ENCODE peak calls at places on chromosome 5, in eight cellular contexts. N is kidney epithelial cell; B is astrocyte of the spinal cord; A is upper lobe of right lung; L is CD4-positive, alpha-beta memory T cell; I is tibial artery; P is right lobe of liver; Z is A549. T is an unnamed sample.
A peak's percentile ranks its signal among the peaks of the same experiment; 100 is the strongest.

GRCh38 chr5:115977988-115978387 is 15.7 kb downstream of the LVRN start:
- DNase-seq in N (peak; percentile 49), B (peak; percentile 77), A (no peak), L (no peak), I (no peak), P (no peak), Z (no peak), T (peak; percentile 53)

GRCh38 chr5:16574789-16575785 is 41.7 kb downstream of the RETREG1 start:
- DNase-seq in N (peak; percentile 56), B (peak; percentile 92), A (no peak), L (no peak), I (peak; percentile 74), P (peak; percentile 85), Z (no peak), T (peak; percentile 86)

GRCh38 chr5:140648132-140648432 is 453 bp downstream of the IK start:
- DNase-seq in N (no peak), B (no peak), A (no peak), L (no peak), I (no peak), P (no peak), Z (no peak), T (no peak)

GRCh38 chr5:163489055-163489744 is 16.2 kb upstream of the MAT2B start:
- DNase-seq in N (no peak), B (no peak), A (no peak), L (no peak), I (no peak), P (peak; percentile 59), Z (peak; percentile 48), T (no peak)

GRCh38 chr5:67263656-67264055 is 67.1 kb upstream of the CD180 start:
- DNase-seq in N (no peak), B (no peak), A (no peak), L (no peak), I (no peak), P (no peak), Z (no peak), T (no peak)

GRCh38 chr5:54548565-54548964 is 31.0 kb downstream of the SNX18 start:
- DNase-seq in N (no peak), B (no peak), A (no peak), L (no peak), I (no peak), P (no peak), Z (no peak), T (no peak)

GRCh38 chr5:17118631-17119030 is 98.8 kb upstream of the BASP1 start:
- DNase-seq in N (peak; percentile 78), B (peak; percentile 94), A (no peak), L (no peak), I (peak; percentile 73), P (no peak), Z (peak; percentile 92), T (peak; percentile 40)

GRCh38 chr5:149681252-149681651 is 48.9 kb upstream of the PPARGC1B start:
- DNase-seq in N (no peak), B (no peak), A (no peak), L (no peak), I (no peak), P (no peak), Z (no peak), T (no peak)

GRCh38 chr5:36744678-36745659 is 131.6 kb upstream of the NIPBL start:
- DNase-seq in N (peak; percentile 49), B (peak; percentile 62), A (peak; percentile 91), L (peak; percentile 14), I (peak; percentile 74), P (peak; percentile 61), Z (peak; percentile 78), T (peak; percentile 19)

GRCh38 chr5:90557871-90558270 is 726 bp upstream of the ADGRV1 start:
- DNase-seq in N (no peak), B (no peak), A (no peak), L (no peak), I (no peak), P (no peak), Z (no peak), T (no peak)
- H3K4me3 ChIP-seq in N (peak overlapping the region; percentile 59), B (peak overlapping the region; percentile 42), A (peak overlapping the region; percentile 47), L (no peak overlapping the region), I (no peak overlapping the region), P (no peak overlapping the region), Z (peak overlapping the region; percentile 48), T (peak overlapping the region; percentile 57)

GRCh38 chr5:57862471-57863282 is 380.1 kb upstream of the ACTBL2 start:
- DNase-seq in N (no peak), B (peak; percentile 42), A (no peak), L (no peak), I (no peak), P (no peak), Z (no peak), T (no peak)
- H3K4me3 ChIP-seq in N (no peak overlapping the region), B (no peak overlapping the region), A (no peak overlapping the region), L (no peak overlapping the region), I (no peak overlapping the region), P (no peak overlapping the region), Z (no peak overlapping the region), T (no peak overlapping the region)

GRCh38 chr5:181160144-181160754 is 12.9 kb downstream of the OR2V2 start:
- DNase-seq in N (no peak), B (peak; percentile 52), A (no peak), L (peak; percentile 86), I (no peak), P (no peak), Z (peak; percentile 84), T (no peak)

GRCh38 chr5:181161534-181162175 is 14.3 kb downstream of the OR2V2 start:
- DNase-seq in N (no peak), B (no peak), A (no peak), L (no peak), I (no peak), P (no peak), Z (no peak), T (no peak)

GRCh38 chr5:181164076-181164952 is 16.9 kb downstream of the OR2V2 start:
- DNase-seq in N (no peak), B (no peak), A (no peak), L (no peak), I (no peak), P (no peak), Z (peak; percentile 86), T (no peak)

GRCh38 chr5:181166812-181167733 is 19.7 kb downstream of the OR2V2 start:
- DNase-seq in N (no peak), B (no peak), A (no peak), L (no peak), I (no peak), P (no peak), Z (no peak), T (no peak)

DNA sequence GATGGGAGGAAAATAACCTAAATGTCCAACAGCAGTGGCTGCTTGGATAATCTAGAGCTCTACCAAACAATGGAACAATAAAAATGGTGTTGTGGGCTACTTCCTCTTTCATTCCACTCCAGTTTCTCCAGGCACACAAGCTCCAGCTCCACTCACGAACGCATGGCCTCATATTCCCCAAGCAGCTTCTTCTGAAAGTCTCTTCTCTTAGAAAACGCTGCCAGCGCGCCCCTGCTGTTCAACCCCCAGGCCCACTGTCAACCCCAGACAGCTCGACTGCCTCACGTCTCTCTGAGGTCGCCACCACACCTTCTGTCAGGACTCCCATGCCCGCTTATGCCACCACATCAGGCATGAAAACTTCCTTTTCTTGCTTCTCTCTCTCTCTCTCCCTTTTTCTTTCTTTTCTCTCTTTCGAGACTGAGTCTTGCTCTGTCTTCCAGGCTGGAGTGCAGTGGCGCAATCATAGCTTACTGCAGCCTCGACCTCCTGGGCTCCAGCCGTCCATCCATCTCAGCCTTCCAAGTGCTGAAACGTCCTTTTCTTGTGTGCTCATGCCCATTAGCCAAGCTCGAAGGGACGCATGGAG is 16.2 kb downstream of the OR2V2 start:
- DNase-seq in N (no peak), B (no peak), A (no peak), L (no peak), I (no peak), P (no peak), Z (peak; percentile 56), T (no peak)
- H3K4me3 ChIP-seq in N (no peak overlapping the region), B (peak overlapping the region; percentile 24), A (no peak overlapping the region), L (no peak overlapping the region), I (no peak overlapping the region), P (no peak overlapping the region), Z (no peak overlapping the region), T (no peak overlapping the region)

GRCh38 chr5:173963867-173964429 is 25.0 kb upstream of the C5orf47 start:
- DNase-seq in N (no peak), B (peak; percentile 64), A (no peak), L (peak; percentile 26), I (no peak), P (no peak), Z (peak; percentile 75), T (no peak)
- H3K4me3 ChIP-seq in N (no peak overlapping the region), B (peak overlapping the region; percentile 42), A (peak overlapping the region; percentile 28), L (no peak overlapping the region), I (no peak overlapping the region), P (no peak overlapping the region), Z (peak overlapping the region; percentile 23), T (peak overlapping the region; percentile 23)

DNA sequence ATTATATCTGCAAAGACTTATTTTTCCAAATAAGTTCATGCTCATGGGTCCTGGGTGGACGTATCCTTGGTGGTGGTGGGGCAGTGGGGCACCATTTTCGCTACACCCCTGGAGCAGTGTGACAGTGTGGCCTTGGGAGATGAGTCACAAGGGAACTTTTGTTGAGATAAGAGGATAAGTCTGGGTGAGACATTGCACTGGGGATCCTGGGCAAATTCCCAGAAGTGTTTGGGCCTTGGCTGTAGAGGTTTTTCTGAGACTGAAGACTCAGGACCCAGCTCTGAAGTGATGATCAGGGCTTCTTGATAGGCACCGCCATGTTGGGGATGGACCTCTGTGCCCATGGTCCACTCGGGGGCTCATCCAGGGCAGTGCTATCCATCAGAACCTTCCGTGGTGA is 149.4 kb downstream of the MACROH2A1 start:
- DNase-seq in N (no peak), B (no peak), A (no peak), L (no peak), I (no peak), P (no peak), Z (no peak), T (no peak)
- H3K4me3 ChIP-seq in N (no peak overlapping the region), B (no peak overlapping the region), A (no peak overlapping the region), L (no peak overlapping the region), I (no peak overlapping the region), P (no peak overlapping the region), Z (no peak overlapping the region), T (no peak overlapping the region)

DNA sequence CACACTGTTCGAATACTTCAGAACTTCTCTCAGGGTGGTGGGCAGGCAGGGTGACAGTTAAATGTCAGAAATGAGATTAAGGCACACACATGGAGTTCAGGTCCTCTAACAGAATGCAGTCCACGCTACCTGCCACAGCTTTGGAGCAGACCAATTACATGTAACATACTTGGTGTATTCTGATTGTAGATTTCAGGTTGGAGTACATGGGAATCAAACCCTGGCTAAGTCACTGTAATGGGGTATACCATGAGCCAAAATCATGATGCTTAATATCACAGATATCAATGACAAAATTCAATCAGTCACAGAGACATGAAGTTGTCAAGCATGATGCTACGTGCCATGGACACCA is 48.9 kb downstream of the MEF2C start:
- DNase-seq in N (no peak), B (no peak), A (no peak), L (no peak), I (no peak), P (no peak), Z (no peak), T (no peak)
- H3K4me3 ChIP-seq in N (no peak overlapping the region), B (no peak overlapping the region), A (no peak overlapping the region), L (no peak overlapping the region), I (no peak overlapping the region), P (no peak overlapping the region), Z (no peak overlapping the region), T (no peak overlapping the region)

GRCh38 chr5:71762826-71763225 is 43.8 kb downstream of the CARTPT start:
- DNase-seq in N (no peak), B (no peak), A (no peak), L (no peak), I (no peak), P (no peak), Z (no peak), T (no peak)
- H3K4me3 ChIP-seq in N (no peak overlapping the region), B (no peak overlapping the region), A (no peak overlapping the region), L (no peak overlapping the region), I (no peak overlapping the region), P (no peak overlapping the region), Z (no peak overlapping the region), T (no peak overlapping the region)

T was measured in astrocyte of the cerebellum.